ENCODE peak calls at places on chromosomes 16 and 17, in five cellular contexts. Q is T-helper 9 cell, I is tibial artery, D is pancreas, G is endothelial cell of umbilical vein. T is an unnamed sample.

GRCh38 chr17:70138309-70138865 is 30.9 kb upstream of the KCNJ2 start:
- DNase-seq in Q (no peak), I (no peak), D (no peak), G (no peak), T (no peak)

GRCh38 chr16:49811630-49812334 is 44.1 kb downstream of the ZNF423 start:
- DNase-seq in Q (no peak), I (peak; percentile 60), D (peak; percentile 84), G (no peak), T (no peak)

GRCh38 chr17:45325810-45326209 is 9.0 kb upstream of the MAP3K14 start:
- DNase-seq in Q (no peak), I (peak; percentile 23), D (no peak), G (no peak), T (no peak)

GRCh38 chr16:89357460-89357859 is 132.9 kb downstream of the ANKRD11 start:
- DNase-seq in Q (no peak), I (no peak), D (no peak), G (no peak), T (no peak)

GRCh38 chr17:2059125-2059836 is 4.4 kb downstream of the HIC1 start:
- DNase-seq in Q (no peak), I (no peak), D (no peak), G (no peak), T (no peak)

GRCh38 chr17:32909787-32910369 is 18.1 kb upstream of the TMEM98 start:
- DNase-seq in Q (peak; percentile 21), I (peak; percentile 88), D (no peak), G (peak; percentile 88), T (peak; percentile 88)

GRCh38 chr16:1283996-1284592 is 25.3 kb upstream of the UBE2I start:
- DNase-seq in Q (no peak), I (no peak), D (no peak), G (no peak), T (no peak)

GRCh38 chr17:57444632-57445031 is 188.3 kb downstream of the MSI2 start:
- DNase-seq in Q (no peak), I (no peak), D (no peak), G (no peak), T (no peak)

GRCh38 chr16:72827907-72828306 is 220.0 kb downstream of the ZFHX3 start:
- DNase-seq in Q (no peak), I (no peak), D (no peak), G (no peak), T (no peak)

GRCh38 chr16:23929237-23929636 is 93.5 kb downstream of the PRKCB start:
- DNase-seq in Q (no peak), I (no peak), D (no peak), G (no peak), T (no peak)